ENCODE peak calls at places on chromosome 21, in seven cellular contexts. One of them, this sample, is unnamed.

GRCh38 chr21:45887121-45887611 is 94.4 kb upstream of the COL6A1 start:
- DNase-seq in GM23248: peak; percentile 69
- DNase-seq in ovary: no peak
- DNase-seq in right atrium auricular region: no peak
- DNase-seq in naive thymus-derived CD4-positive, alpha-beta T cell: no peak
- DNase-seq in mucosa of descending colon: peak; percentile 17
- DNase-seq in small intestine: no peak
- DNase-seq in this sample: no peak

GRCh38 chr21:44759628-44760285 is 41.9 kb downstream of the UBE2G2 start:
- DNase-seq in GM23248: no peak
- DNase-seq in ovary: no peak
- DNase-seq in right atrium auricular region: no peak
- DNase-seq in naive thymus-derived CD4-positive, alpha-beta T cell: no peak
- DNase-seq in mucosa of descending colon: no peak
- DNase-seq in small intestine: no peak
- DNase-seq in this sample: no peak

GRCh38 chr21:14520535-14520934 is 25.6 kb downstream of the SAMSN1 start:
- DNase-seq in GM23248: no peak
- DNase-seq in ovary: no peak
- DNase-seq in right atrium auricular region: no peak
- DNase-seq in naive thymus-derived CD4-positive, alpha-beta T cell: no peak
- DNase-seq in mucosa of descending colon: no peak
- DNase-seq in small intestine: no peak
- DNase-seq in this sample: peak; percentile 40

GRCh38 chr21:38628426-38628825 is 130.1 kb upstream of the ERG start:
- DNase-seq in GM23248: no peak
- DNase-seq in ovary: no peak
- DNase-seq in right atrium auricular region: no peak
- DNase-seq in naive thymus-derived CD4-positive, alpha-beta T cell: no peak
- DNase-seq in mucosa of descending colon: no peak
- DNase-seq in small intestine: no peak
- DNase-seq in this sample: peak; percentile 18

GRCh38 chr21:29238052-29238966 is 60.4 kb upstream of the BACH1 start:
- DNase-seq in GM23248: peak; percentile 50
- DNase-seq in ovary: no peak
- DNase-seq in right atrium auricular region: no peak
- DNase-seq in naive thymus-derived CD4-positive, alpha-beta T cell: no peak
- DNase-seq in mucosa of descending colon: no peak
- DNase-seq in small intestine: no peak
- DNase-seq in this sample: no peak

GRCh38 chr21:45981641-45982255 is at the start of gene COL6A1:
- DNase-seq in GM23248: peak; percentile 87
- DNase-seq in ovary: peak; percentile 87
- DNase-seq in right atrium auricular region: no peak
- DNase-seq in naive thymus-derived CD4-positive, alpha-beta T cell: no peak
- DNase-seq in mucosa of descending colon: peak; percentile 73
- DNase-seq in small intestine: no peak
- DNase-seq in this sample: no peak

GRCh38 chr21:20811702-20812101 is 186.5 kb upstream of the NCAM2 start:
- DNase-seq in GM23248: no peak
- DNase-seq in ovary: no peak
- DNase-seq in right atrium auricular region: no peak
- DNase-seq in naive thymus-derived CD4-positive, alpha-beta T cell: no peak
- DNase-seq in mucosa of descending colon: no peak
- DNase-seq in small intestine: no peak
- DNase-seq in this sample: no peak

GRCh38 chr21:15549671-15550070 is 180.1 kb upstream of the USP25 start:
- DNase-seq in GM23248: peak; percentile 46
- DNase-seq in ovary: no peak
- DNase-seq in right atrium auricular region: no peak
- DNase-seq in naive thymus-derived CD4-positive, alpha-beta T cell: no peak
- DNase-seq in mucosa of descending colon: no peak
- DNase-seq in small intestine: no peak
- DNase-seq in this sample: no peak

GRCh38 chr21:36250423-36251075 is 69.4 kb upstream of the MORC3 start:
- DNase-seq in GM23248: no peak
- DNase-seq in ovary: no peak
- DNase-seq in right atrium auricular region: no peak
- DNase-seq in naive thymus-derived CD4-positive, alpha-beta T cell: no peak
- DNase-seq in mucosa of descending colon: no peak
- DNase-seq in small intestine: no peak
- DNase-seq in this sample: no peak

GRCh38 chr21:14356771-14357170 is 26.2 kb downstream of the HSPA13 start:
- DNase-seq in GM23248: no peak
- DNase-seq in ovary: no peak
- DNase-seq in right atrium auricular region: no peak
- DNase-seq in naive thymus-derived CD4-positive, alpha-beta T cell: no peak
- DNase-seq in mucosa of descending colon: no peak
- DNase-seq in small intestine: no peak
- DNase-seq in this sample: no peak

GRCh38 chr21:41365377-41366107 is 3.7 kb downstream of the MX2 start:
- DNase-seq in GM23248: no peak
- DNase-seq in ovary: no peak
- DNase-seq in right atrium auricular region: no peak
- DNase-seq in naive thymus-derived CD4-positive, alpha-beta T cell: no peak
- DNase-seq in mucosa of descending colon: no peak
- DNase-seq in small intestine: no peak
- DNase-seq in this sample: no peak

GRCh38 chr21:41362605-41363369 is 960 bp downstream of the MX2 start:
- DNase-seq in GM23248: no peak
- DNase-seq in ovary: no peak
- DNase-seq in right atrium auricular region: no peak
- DNase-seq in naive thymus-derived CD4-positive, alpha-beta T cell: no peak
- DNase-seq in mucosa of descending colon: no peak
- DNase-seq in small intestine: no peak
- DNase-seq in this sample: no peak

GRCh38 chr21:41361786-41362604 is at the start of gene MX2:
- DNase-seq in GM23248: peak; percentile 86
- DNase-seq in ovary: no peak
- DNase-seq in right atrium auricular region: peak; percentile 94
- DNase-seq in naive thymus-derived CD4-positive, alpha-beta T cell: peak; percentile 95
- DNase-seq in mucosa of descending colon: peak; percentile 66
- DNase-seq in small intestine: peak; percentile 90
- DNase-seq in this sample: peak; percentile 98

GRCh38 chr21:41364308-41364707 is 2.5 kb downstream of the MX2 start:
- DNase-seq in GM23248: no peak
- DNase-seq in ovary: no peak
- DNase-seq in right atrium auricular region: no peak
- DNase-seq in naive thymus-derived CD4-positive, alpha-beta T cell: no peak
- DNase-seq in mucosa of descending colon: no peak
- DNase-seq in small intestine: no peak
- DNase-seq in this sample: no peak

DNA sequence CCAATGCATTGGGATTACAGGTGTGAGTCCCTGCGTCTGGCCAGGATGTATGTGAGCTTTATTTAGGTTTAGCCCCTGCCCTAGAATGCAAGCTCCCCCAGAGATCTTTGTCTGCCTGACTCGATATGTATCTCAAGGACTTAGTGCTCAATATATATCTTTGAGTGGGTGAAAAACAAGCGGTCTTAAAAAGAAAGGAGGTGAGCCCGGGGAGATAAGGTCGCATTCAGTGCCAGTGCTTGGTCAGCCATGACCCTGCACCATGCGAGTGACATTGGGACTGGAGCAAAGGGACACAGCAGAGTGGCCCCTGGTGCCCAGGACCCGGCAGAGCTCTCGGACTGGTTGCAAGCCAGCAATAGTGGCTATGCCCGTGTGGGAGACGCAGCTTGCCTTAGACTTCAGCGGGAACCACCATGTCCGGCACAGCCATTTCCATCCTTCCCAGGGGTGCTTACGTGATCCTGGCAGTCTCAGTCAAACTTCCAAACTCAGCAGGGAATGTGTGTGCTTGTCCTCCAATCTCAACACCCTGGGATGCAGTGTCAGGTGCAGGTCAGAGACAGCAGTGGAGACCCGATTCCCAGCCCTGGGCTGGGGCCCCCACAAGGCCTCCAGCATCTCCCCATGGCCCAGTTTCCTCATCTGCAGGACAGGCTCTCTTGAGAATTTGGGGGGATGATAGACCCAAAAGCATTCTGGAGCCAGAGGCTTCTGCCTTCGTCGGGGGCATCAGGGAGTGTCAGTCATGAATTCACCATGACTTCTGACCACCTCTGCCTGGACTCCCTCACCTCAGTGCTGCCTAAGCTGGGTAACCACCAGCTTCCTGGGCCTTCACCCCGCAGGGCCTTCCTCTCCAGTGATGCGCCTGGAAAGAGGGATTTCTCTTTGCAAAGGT is 1.8 kb downstream of the MX2 start:
- DNase-seq in GM23248: no peak
- DNase-seq in ovary: no peak
- DNase-seq in right atrium auricular region: peak; percentile 52
- DNase-seq in naive thymus-derived CD4-positive, alpha-beta T cell: no peak
- DNase-seq in mucosa of descending colon: no peak
- DNase-seq in small intestine: no peak
- DNase-seq in this sample: no peak
- H3K4me3 ChIP-seq in GM23248: no peak overlapping the region
- H3K4me3 ChIP-seq in ovary: no peak overlapping the region
- H3K4me3 ChIP-seq in right atrium auricular region: peak overlapping the region; percentile 49
- H3K4me3 ChIP-seq in naive thymus-derived CD4-positive, alpha-beta T cell: peak overlapping the region; percentile 84
- H3K4me3 ChIP-seq in mucosa of descending colon: no peak overlapping the region
- H3K4me3 ChIP-seq in small intestine: no peak overlapping the region
- H3K4me3 ChIP-seq in this sample: no peak overlapping the region

GRCh38 chr21:37367301-37367757 is 756 bp downstream of the DYRK1A start:
- DNase-seq in GM23248: peak; percentile 71
- DNase-seq in ovary: no peak
- DNase-seq in right atrium auricular region: no peak
- DNase-seq in naive thymus-derived CD4-positive, alpha-beta T cell: no peak
- DNase-seq in mucosa of descending colon: no peak
- DNase-seq in small intestine: no peak
- DNase-seq in this sample: no peak

GRCh38 chr21:37365657-37366487 is 701 bp upstream of the DYRK1A start:
- DNase-seq in GM23248: peak; percentile 82
- DNase-seq in ovary: peak; percentile 78
- DNase-seq in right atrium auricular region: peak; percentile 68
- DNase-seq in naive thymus-derived CD4-positive, alpha-beta T cell: peak; percentile 76
- DNase-seq in mucosa of descending colon: peak; percentile 86
- DNase-seq in small intestine: peak; percentile 68
- DNase-seq in this sample: no peak

GRCh38 chr21:37363936-37364335 is 2.6 kb upstream of the DYRK1A start:
- DNase-seq in GM23248: no peak
- DNase-seq in ovary: no peak
- DNase-seq in right atrium auricular region: no peak
- DNase-seq in naive thymus-derived CD4-positive, alpha-beta T cell: no peak
- DNase-seq in mucosa of descending colon: no peak
- DNase-seq in small intestine: no peak
- DNase-seq in this sample: no peak

GRCh38 chr21:37366488-37367300 is at the start of gene DYRK1A:
- DNase-seq in GM23248: peak; percentile 98
- DNase-seq in ovary: peak; percentile 99
- DNase-seq in right atrium auricular region: peak; percentile 98
- DNase-seq in naive thymus-derived CD4-positive, alpha-beta T cell: peak; percentile 99
- DNase-seq in mucosa of descending colon: peak; percentile 98
- DNase-seq in small intestine: peak; percentile 100
- DNase-seq in this sample: peak; percentile 99

GRCh38 chr21:37364722-37365121 is 1.9 kb upstream of the DYRK1A start:
- DNase-seq in GM23248: no peak
- DNase-seq in ovary: no peak
- DNase-seq in right atrium auricular region: no peak
- DNase-seq in naive thymus-derived CD4-positive, alpha-beta T cell: no peak
- DNase-seq in mucosa of descending colon: no peak
- DNase-seq in small intestine: peak; percentile 30
- DNase-seq in this sample: no peak
- H3K4me3 ChIP-seq in GM23248: peak overlapping the region; percentile 79
- H3K4me3 ChIP-seq in ovary: no peak overlapping the region
- H3K4me3 ChIP-seq in right atrium auricular region: peak overlapping the region; percentile 90
- H3K4me3 ChIP-seq in naive thymus-derived CD4-positive, alpha-beta T cell: no peak overlapping the region
- H3K4me3 ChIP-seq in mucosa of descending colon: no peak overlapping the region
- H3K4me3 ChIP-seq in small intestine: peak overlapping the region; percentile 7
- H3K4me3 ChIP-seq in this sample: no peak overlapping the region

GRCh38 chr21:39633770-39634181 is 21.0 kb downstream of the B3GALT5 start:
- DNase-seq in GM23248: peak; percentile 91
- DNase-seq in ovary: no peak
- DNase-seq in right atrium auricular region: no peak
- DNase-seq in naive thymus-derived CD4-positive, alpha-beta T cell: no peak
- DNase-seq in mucosa of descending colon: no peak
- DNase-seq in small intestine: peak; percentile 39
- DNase-seq in this sample: no peak

GRCh38 chr21:39634507-39634906 is 21.8 kb downstream of the B3GALT5 start:
- DNase-seq in GM23248: no peak
- DNase-seq in ovary: no peak
- DNase-seq in right atrium auricular region: no peak
- DNase-seq in naive thymus-derived CD4-positive, alpha-beta T cell: no peak
- DNase-seq in mucosa of descending colon: no peak
- DNase-seq in small intestine: no peak
- DNase-seq in this sample: no peak

GRCh38 chr21:39631842-39632577 is 19.3 kb downstream of the B3GALT5 start:
- DNase-seq in GM23248: no peak
- DNase-seq in ovary: no peak
- DNase-seq in right atrium auricular region: no peak
- DNase-seq in naive thymus-derived CD4-positive, alpha-beta T cell: no peak
- DNase-seq in mucosa of descending colon: no peak
- DNase-seq in small intestine: peak; percentile 87
- DNase-seq in this sample: no peak

GRCh38 chr21:39630827-39631226 is 18.1 kb downstream of the B3GALT5 start:
- DNase-seq in GM23248: peak; percentile 26
- DNase-seq in ovary: no peak
- DNase-seq in right atrium auricular region: no peak
- DNase-seq in naive thymus-derived CD4-positive, alpha-beta T cell: no peak
- DNase-seq in mucosa of descending colon: no peak
- DNase-seq in small intestine: peak; percentile 67
- DNase-seq in this sample: no peak

DNA sequence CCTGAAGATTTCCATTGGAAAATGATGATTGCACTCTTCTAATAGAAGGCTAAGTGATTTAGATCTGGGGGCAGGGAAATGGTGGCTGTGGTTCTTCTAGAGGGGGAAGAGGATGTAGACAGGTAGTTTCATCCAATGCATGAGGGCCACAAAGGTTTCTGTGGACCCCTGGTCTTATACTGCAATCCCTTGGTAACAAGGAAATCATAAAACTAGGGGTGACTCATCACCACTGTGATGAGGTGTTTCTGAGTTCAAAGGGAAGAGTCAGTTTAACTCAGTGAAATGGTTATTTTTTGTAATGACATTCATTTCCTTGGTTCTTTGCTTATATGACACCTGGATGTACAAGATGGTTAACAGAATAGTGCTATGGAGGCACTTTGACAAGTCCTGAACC is 20.3 kb downstream of the B3GALT5 start:
- DNase-seq in GM23248: peak; percentile 63
- DNase-seq in ovary: no peak
- DNase-seq in right atrium auricular region: no peak
- DNase-seq in naive thymus-derived CD4-positive, alpha-beta T cell: no peak
- DNase-seq in mucosa of descending colon: no peak
- DNase-seq in small intestine: peak; percentile 81
- DNase-seq in this sample: no peak
- H3K4me3 ChIP-seq in GM23248: peak overlapping the region; percentile 45
- H3K4me3 ChIP-seq in ovary: no peak overlapping the region
- H3K4me3 ChIP-seq in right atrium auricular region: no peak overlapping the region
- H3K4me3 ChIP-seq in naive thymus-derived CD4-positive, alpha-beta T cell: no peak overlapping the region
- H3K4me3 ChIP-seq in mucosa of descending colon: no peak overlapping the region
- H3K4me3 ChIP-seq in small intestine: no peak overlapping the region
- H3K4me3 ChIP-seq in this sample: no peak overlapping the region

GRCh38 chr21:27476696-27477095 is 509.8 kb upstream of the ADAMTS5 start:
- DNase-seq in GM23248: peak; percentile 65
- DNase-seq in ovary: peak; percentile 15
- DNase-seq in right atrium auricular region: no peak
- DNase-seq in naive thymus-derived CD4-positive, alpha-beta T cell: no peak
- DNase-seq in mucosa of descending colon: no peak
- DNase-seq in small intestine: no peak
- DNase-seq in this sample: no peak
- H3K4me3 ChIP-seq in GM23248: no peak overlapping the region
- H3K4me3 ChIP-seq in ovary: no peak overlapping the region
- H3K4me3 ChIP-seq in right atrium auricular region: no peak overlapping the region
- H3K4me3 ChIP-seq in naive thymus-derived CD4-positive, alpha-beta T cell: no peak overlapping the region
- H3K4me3 ChIP-seq in mucosa of descending colon: no peak overlapping the region
- H3K4me3 ChIP-seq in small intestine: no peak overlapping the region
- H3K4me3 ChIP-seq in this sample: no peak overlapping the region

GRCh38 chr21:34651642-34652041 is 17.2 kb upstream of the CLIC6 start:
- DNase-seq in GM23248: no peak
- DNase-seq in ovary: no peak
- DNase-seq in right atrium auricular region: no peak
- DNase-seq in naive thymus-derived CD4-positive, alpha-beta T cell: no peak
- DNase-seq in mucosa of descending colon: no peak
- DNase-seq in small intestine: no peak
- DNase-seq in this sample: no peak
- H3K4me3 ChIP-seq in GM23248: no peak overlapping the region
- H3K4me3 ChIP-seq in ovary: no peak overlapping the region
- H3K4me3 ChIP-seq in right atrium auricular region: no peak overlapping the region
- H3K4me3 ChIP-seq in naive thymus-derived CD4-positive, alpha-beta T cell: no peak overlapping the region
- H3K4me3 ChIP-seq in mucosa of descending colon: no peak overlapping the region
- H3K4me3 ChIP-seq in small intestine: no peak overlapping the region
- H3K4me3 ChIP-seq in this sample: no peak overlapping the region